ENCODE peak calls at places on chromosome 3, in four cellular contexts. K is Peyer's patch, O is thyroid gland, N is cardiac muscle cell. E is an unnamed sample. For H3K9me3 and H3K4me1, the result is how much of the 10 kb centered on the place peaks cover.

GRCh38 chr3:130755666-130756065 is 9.0 kb upstream of the PIK3R4 start:
- DNase-seq in K (no peak), O (no peak), N (no peak), E (no peak)

GRCh38 chr3:42066516-42067181 is 24.5 kb upstream of the TRAK1 start:
- DNase-seq in N (no peak), K (peak), O (no peak), E (no peak)

GRCh38 chr3:115254492-115255196 is 107.6 kb upstream of the ZBTB20 start:
- DNase-seq in O (no peak), K (no peak), N (no peak), E (peak)

GRCh38 chr3:15903164-15903563 is 105.4 kb upstream of the ANKRD28 start:
- DNase-seq in N (no peak), O (peak), K (no peak), E (no peak)

GRCh38 chr3:38109580-38110313 is 27.2 kb downstream of the ACAA1 start:
- DNase-seq in O (no peak), K (no peak), N (no peak), E (no peak)

GRCh38 chr3:71005797-71006321 is 577.7 kb downstream of the FOXP1 start:
- DNase-seq in K (no peak), O (no peak), N (no peak), E (no peak)

GRCh38 chr3:44861412-44862220 is at the start of gene TMEM42:
- DNase-seq in K (peak), O (peak), N (peak), E (peak)

GRCh38 chr3:105798381-105798934 is 70.4 kb downstream of the CBLB start:
- DNase-seq in K (no peak), N (no peak), O (no peak), E (no peak)

GRCh38 chr3:56398659-56399058 is 69.6 kb downstream of the ERC2 start:
- DNase-seq in O (no peak), K (no peak), N (no peak), E (no peak)

GRCh38 chr3:39290255-39290654 is 10.4 kb upstream of the CX3CR1 start:
- DNase-seq in N (no peak), O (no peak), K (no peak), E (no peak)

GRCh38 chr3:184354121-184354728 is 7.2 kb downstream of the CLCN2 start:
- DNase-seq in N (peak), K (peak), O (peak), E (peak)

GRCh38 chr3:127814325-127814781 is 8.0 kb downstream of the MGLL start:
- DNase-seq in O (no peak), K (no peak), N (no peak), E (no peak)

GRCh38 chr3:192372001-192372400 is 355.3 kb downstream of the FGF12 start:
- DNase-seq in N (no peak), O (no peak), K (no peak), E (no peak)

GRCh38 chr3:86984271-86984670 is 6.7 kb downstream of the VGLL3 start:
- DNase-seq in K (no peak), O (no peak), N (no peak), E (no peak)

GRCh38 chr3:72158639-72159005 is 373.7 kb upstream of the PROK2 start:
- DNase-seq in O (no peak), N (no peak), K (no peak), E (no peak)

GRCh38 chr3:59334585-59334984 is 284.8 kb upstream of the CFAP20DC start:
- DNase-seq in N (no peak), O (no peak), K (no peak), E (no peak)

GRCh38 chr3:43061101-43061895 is 44.6 kb downstream of the POMGNT2 start:
- DNase-seq in N (no peak), K (no peak), O (no peak), E (no peak)

GRCh38 chr3:15113468-15113867 is 14.5 kb upstream of the RBSN start:
- DNase-seq in K (no peak), O (no peak), N (no peak), E (no peak)

GRCh38 chr3:153422314-153422713 is 260.3 kb downstream of the RAP2B start:
- DNase-seq in O (no peak), N (no peak), K (no peak), E (no peak)

GRCh38 chr3:154933581-154933980 is 146.5 kb upstream of the MME start:
- DNase-seq in N (no peak), K (no peak), O (no peak), E (no peak)

GRCh38 chr3:164113406-164114332 is 964.6 kb downstream of the SI start:
- DNase-seq in K (no peak), N (no peak), O (no peak), E (no peak)

GRCh38 chr3:54827056-54827687 is 100.7 kb downstream of the LRTM1 start:
- DNase-seq in N (no peak), K (no peak), O (no peak), E (no peak)

GRCh38 chr3:114714957-114715356 is 421.1 kb downstream of the TIGIT start:
- DNase-seq in K (no peak), N (no peak), O (no peak), E (no peak)

GRCh38 chr3:64187065-64187959 is 38.0 kb downstream of the PRICKLE2 start:
- DNase-seq in N (peak), K (peak), O (peak), E (no peak)

GRCh38 chr3:111681705-111682426 is 86.7 kb upstream of the ZBED2 start:
- DNase-seq in O (no peak), N (no peak), K (no peak), E (no peak)

GRCh38 chr3:119418641-119419040 is 44.8 kb downstream of the TMEM39A start:
- DNase-seq in N (peak), K (no peak), O (no peak), E (no peak)

GRCh38 chr3:5430701-5431100 is 243.2 kb downstream of the EDEM1 start:
- DNase-seq in K (no peak), N (no peak), O (no peak), E (no peak)

GRCh38 chr3:183478501-183478900 is 50.1 kb upstream of the MCF2L2 start:
- DNase-seq in K (no peak), O (no peak), N (no peak), E (no peak)

GRCh38 chr3:88019024-88019423 is 39.8 kb downstream of the CGGBP1 start:
- DNase-seq in O (no peak), K (no peak), N (no peak), E (no peak)

GRCh38 chr3:181521831-181522230 is 189.9 kb upstream of the SOX2 start:
- DNase-seq in K (no peak), O (no peak), N (no peak), E (no peak)

GRCh38 chr3:170361711-170362110 is 4.2 kb downstream of the SKIL start:
- DNase-seq in N (no peak), K (no peak), O (no peak), E (no peak)

DNA sequence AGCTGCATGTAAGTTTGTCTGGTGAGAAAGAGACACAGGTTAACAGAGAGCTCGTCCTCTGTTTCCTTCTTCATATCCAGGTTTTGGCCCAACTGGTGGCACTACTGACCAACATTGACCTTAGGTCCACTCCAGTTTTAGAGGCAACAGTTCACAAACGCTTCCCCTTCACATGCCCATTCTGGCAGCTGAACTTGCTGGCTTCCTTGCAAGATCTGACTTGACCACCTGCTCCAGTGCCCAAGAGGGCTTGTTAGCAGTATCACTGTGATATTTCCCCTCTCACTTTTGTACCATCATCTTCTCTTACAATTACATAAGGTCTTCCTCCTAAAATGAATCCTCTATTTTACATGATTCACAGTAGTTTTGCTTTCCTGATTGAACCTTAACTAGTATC is 71.3 kb downstream of the CNTN6 start:
- DNase-seq in O (no peak), K (no peak), N (no peak), E (no peak)
- H3K9me3 ChIP-seq in O (under half), K (under half), N (under half), E (under half)

DNA sequence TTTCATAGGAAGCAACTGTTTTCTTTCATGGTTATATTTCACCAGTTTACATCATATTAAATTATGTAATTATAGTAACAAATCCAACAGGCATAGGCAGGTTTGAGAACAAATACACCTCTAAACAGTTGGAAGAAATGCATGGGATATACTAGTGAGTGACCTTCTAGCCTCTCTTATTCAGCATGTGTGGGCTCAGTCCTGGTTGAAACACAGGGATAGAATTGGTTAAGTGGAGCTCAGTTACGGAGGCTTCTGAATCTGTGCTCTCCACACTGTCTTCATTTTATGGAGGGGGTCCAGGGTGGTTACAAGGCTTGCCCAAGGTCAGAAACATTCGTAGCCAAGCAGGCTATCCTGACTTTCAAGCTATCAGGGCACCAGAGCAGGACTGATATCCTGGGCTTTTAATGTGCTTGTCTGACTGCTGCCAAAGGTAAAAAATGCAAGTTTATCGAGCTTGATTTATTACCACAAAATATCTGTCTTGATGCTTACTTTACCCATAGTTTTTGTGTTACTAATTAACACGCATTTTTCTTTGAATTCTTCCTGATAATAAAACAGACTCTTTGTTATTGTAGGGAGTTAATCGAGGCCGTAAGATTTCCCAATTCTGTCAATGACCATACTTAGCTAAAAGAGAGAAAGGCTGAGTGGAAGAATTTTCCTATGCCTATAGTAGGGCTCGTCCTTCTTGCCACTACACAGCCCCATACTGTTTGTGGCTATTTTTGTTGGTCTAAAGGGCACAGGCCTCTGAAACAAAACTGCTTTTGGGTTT is 89.6 kb downstream of the FILIP1L start:
- DNase-seq in O (no peak), K (no peak), N (no peak), E (no peak)
- H3K4me1 ChIP-seq in O (under half), K (under half), N (under half), E (under half)

GRCh38 chr3:757711-758110 is 335.1 kb upstream of the CNTN6 start:
- DNase-seq in K (no peak), N (no peak), O (peak), E (no peak)
- H3K9me3 ChIP-seq in K (under half), N (under half), O (under half), E (under half)

DNA sequence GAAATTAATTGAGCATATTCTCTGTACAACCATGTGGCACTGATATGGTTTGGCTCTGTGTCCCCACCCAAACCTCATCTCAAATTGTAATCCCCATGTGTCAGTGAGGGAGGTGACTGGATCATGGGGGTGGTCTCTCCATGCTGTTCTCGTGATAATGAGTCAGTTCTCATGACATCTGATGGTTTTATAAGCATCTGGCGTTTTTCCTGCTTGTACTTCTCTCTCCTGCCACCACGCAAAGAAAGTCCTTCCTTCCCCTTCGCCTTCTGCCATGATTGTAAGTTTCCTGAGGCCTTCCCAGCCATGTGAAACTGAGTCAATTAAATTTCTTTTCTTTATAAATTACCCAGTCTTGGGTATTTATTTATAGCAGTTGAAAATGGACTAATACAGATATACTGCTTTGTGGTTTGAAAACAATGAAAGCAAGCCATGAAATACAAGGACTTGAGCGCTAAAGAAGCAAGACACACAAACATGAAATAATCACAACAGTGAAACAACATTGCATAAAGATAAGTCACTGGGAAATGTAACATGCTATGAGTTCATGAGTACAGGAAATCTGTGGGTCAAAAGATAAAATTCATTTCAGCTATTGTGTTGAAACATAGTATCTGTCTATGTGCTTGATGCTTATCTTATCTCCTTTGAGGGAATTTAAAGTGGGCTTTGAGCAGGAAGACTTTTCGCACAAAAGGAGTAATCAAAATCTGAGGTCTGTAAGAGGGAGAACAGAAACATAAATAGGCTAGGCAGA is 288.7 kb downstream of the GBE1 start:
- DNase-seq in O (no peak), K (no peak), N (no peak), E (no peak)
- H3K4me1 ChIP-seq in O (under half), K (under half), N (under half), E (under half)

GRCh38 chr3:194300936-194301335 is 50.2 kb downstream of the CPN2 start:
- DNase-seq in O (no peak), K (no peak), N (no peak), E (peak)
- H3K9me3 ChIP-seq in O (under half), K (under half), N (under half), E (under half)

DNA sequence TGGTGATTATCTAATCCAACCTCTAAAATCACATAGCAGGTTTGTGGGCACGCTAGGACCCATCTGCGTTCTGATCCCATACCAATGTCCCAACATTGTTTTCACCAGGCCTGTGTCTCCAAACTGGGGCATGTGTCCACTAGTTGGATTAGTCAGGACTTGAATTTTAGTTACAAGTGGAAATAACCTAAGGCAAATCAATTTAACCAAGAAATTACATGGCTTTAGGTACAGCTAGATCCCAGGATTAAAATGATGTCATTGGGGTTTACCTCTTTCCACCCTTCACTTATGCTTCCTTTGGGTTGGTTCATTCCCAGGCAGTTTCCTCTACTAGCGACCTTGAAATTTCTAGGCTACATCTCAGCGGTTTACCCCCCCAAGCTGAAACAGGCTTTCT is 47.2 kb upstream of the PXYLP1 start:
- DNase-seq in O (no peak), K (no peak), N (no peak), E (no peak)
- H3K4me1 ChIP-seq in O (under half), K (under half), N (under half), E (under half)

GRCh38 chr3:149949181-149949580 is 21.5 kb downstream of the PFN2 start:
- DNase-seq in N (no peak), O (no peak), K (no peak), E (no peak)
- H3K9me3 ChIP-seq in N (under half), O (under half), K (under half), E (under half)

GRCh38 chr3:141431411-141432378 is 55.1 kb upstream of the RASA2 start:
- DNase-seq in O (no peak), K (no peak), N (no peak), E (no peak)

GRCh38 chr3:141426404-141427034 is 58.2 kb downstream of the ZBTB38 start:
- DNase-seq in K (peak), N (peak), O (peak), E (peak)

GRCh38 chr3:141430326-141430725 is 56.5 kb upstream of the RASA2 start:
- DNase-seq in O (no peak), K (no peak), N (no peak), E (no peak)

GRCh38 chr3:141427764-141428163 is 59.1 kb upstream of the RASA2 start:
- DNase-seq in N (no peak), K (no peak), O (peak), E (no peak)

DNA sequence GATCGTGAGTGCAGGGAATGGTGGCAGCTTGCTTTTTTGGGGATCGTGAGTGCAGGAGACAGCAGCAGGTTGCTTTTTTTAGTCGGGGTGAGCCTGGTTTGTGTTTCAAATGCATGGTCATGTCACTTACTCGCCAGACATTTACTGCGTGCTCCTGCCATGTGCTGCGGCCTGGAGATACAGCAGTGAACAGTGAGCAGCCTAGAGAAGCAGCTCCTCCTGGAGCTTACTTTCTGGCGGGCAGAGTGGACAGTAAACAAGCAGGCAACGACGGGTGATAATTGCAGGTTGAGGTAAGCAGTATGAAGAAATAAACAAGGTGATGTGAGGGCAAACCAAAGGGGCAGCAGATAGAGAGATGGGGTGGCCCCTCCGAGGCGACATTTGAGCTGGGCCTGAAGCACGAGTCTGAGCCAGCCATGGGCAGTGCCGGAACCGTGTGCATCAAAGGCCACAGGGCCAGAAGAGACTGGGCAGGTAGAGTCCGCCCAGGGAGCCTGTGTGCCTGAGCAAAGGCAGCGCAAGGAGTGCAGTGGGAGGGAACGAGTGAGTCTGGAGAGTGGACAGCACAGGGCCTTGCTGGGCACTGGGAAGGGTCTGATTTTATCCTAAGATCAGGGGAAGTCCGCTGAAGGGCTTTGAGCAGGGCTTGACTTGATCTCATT is 57.3 kb upstream of the RASA2 start:
- DNase-seq in K (no peak), O (no peak), N (peak), E (no peak)
- H3K4me1 ChIP-seq in K (under half), O (half or more), N (half or more), E (half or more)

E was measured in upper lobe of right lung.